ENCODE peak calls at places on chromosomes 12 and 14, in ten cellular contexts. M is A549; V is ovary; R is pancreas; D is left ventricle myocardium inferior; H is thyroid gland; G is CD8-positive, alpha-beta memory T cell; C is psoas muscle; Y is BE2C; E is fibroblast of mammary gland. I is an unnamed sample.

GRCh38 chr12:99282086-99282485 is 365.5 kb upstream of the GARIN6 start:
- DNase-seq in M (no peak), V (no peak), R (no peak), D (no peak), H (no peak), G (no peak), C (no peak), Y (no peak), E (no peak), I (no peak)

GRCh38 chr12:85951823-85952222 is 77.7 kb downstream of the NTS start:
- DNase-seq in M (no peak), V (no peak), R (no peak), D (no peak), H (no peak), G (no peak), C (no peak), Y (no peak), E (peak; percentile 15), I (peak; percentile 36)

GRCh38 chr12:132162508-132163031 is 18.3 kb downstream of the NOC4L start:
- DNase-seq in M (no peak), V (no peak), R (peak; percentile 53), D (no peak), H (peak; percentile 61), G (peak; percentile 44), C (peak; percentile 60), Y (no peak), E (peak; percentile 79), I (peak; percentile 22)

GRCh38 chr12:113914176-113914575 is 51.9 kb downstream of the RBM19 start:
- DNase-seq in M (no peak), V (no peak), R (no peak), D (no peak), H (no peak), G (no peak), C (no peak), Y (no peak), E (no peak), I (no peak)

GRCh38 chr12:82805812-82806497 is 119.2 kb downstream of the TMTC2 start:
- DNase-seq in M (no peak), V (no peak), R (no peak), D (no peak), H (no peak), G (no peak), C (no peak), Y (no peak), E (peak; percentile 31), I (peak; percentile 78)

GRCh38 chr14:22594156-22594716 is 3.9 kb upstream of the ABHD4 start:
- DNase-seq in M (no peak), V (no peak), R (no peak), D (no peak), H (no peak), G (no peak), C (no peak), Y (no peak), E (no peak), I (no peak)

GRCh38 chr12:104456950-104457745 is 400 bp downstream of the CHST11 start:
- DNase-seq in M (peak; percentile 89), V (peak; percentile 66), R (peak; percentile 78), D (peak; percentile 64), H (peak; percentile 73), G (peak; percentile 66), C (peak; percentile 57), Y (peak; percentile 74), E (peak; percentile 79), I (peak; percentile 75)

GRCh38 chr12:130775953-130776856 is 60.1 kb upstream of the RIMBP2 start:
- DNase-seq in M (peak; percentile 62), V (peak; percentile 49), R (peak; percentile 60), D (no peak), H (peak; percentile 37), G (peak; percentile 54), C (no peak), Y (peak; percentile 56), E (peak; percentile 82), I (peak; percentile 83)

GRCh38 chr14:70254476-70254961 is 65.8 kb upstream of the SLC8A3 start:
- DNase-seq in M (no peak), V (peak; percentile 27), R (peak; percentile 95), D (no peak), H (peak; percentile 83), G (no peak), C (peak; percentile 78), Y (peak; percentile 67), E (peak; percentile 8), I (peak; percentile 64)

GRCh38 chr12:71682466-71682865 is 3.4 kb upstream of the TMEM19 start:
- DNase-seq in M (peak; percentile 10), V (no peak), R (no peak), D (no peak), H (no peak), G (no peak), C (no peak), Y (no peak), E (no peak), I (peak; percentile 25)

GRCh38 chr12:130031571-130032189 is 127.9 kb upstream of the TMEM132D start:
- DNase-seq in M (peak; percentile 61), V (peak; percentile 33), R (peak; percentile 82), D (peak; percentile 29), H (peak; percentile 55), G (peak; percentile 54), C (no peak), Y (peak; percentile 74), E (peak; percentile 26), I (peak; percentile 34)

GRCh38 chr14:69002069-69002468 is 23.0 kb upstream of the ACTN1 start:
- DNase-seq in M (peak; percentile 51), V (no peak), R (no peak), D (no peak), H (no peak), G (no peak), C (no peak), Y (no peak), E (peak; percentile 41), I (no peak)

GRCh38 chr14:90060965-90061848 is 587 bp upstream of the KCNK13 start:
- DNase-seq in M (no peak), V (no peak), R (peak; percentile 70), D (no peak), H (peak; percentile 33), G (no peak), C (no peak), Y (peak; percentile 30), E (no peak), I (no peak)

GRCh38 chr12:88986056-88986455 is 366.2 kb downstream of the DUSP6 start:
- DNase-seq in M (no peak), V (no peak), R (no peak), D (no peak), H (no peak), G (no peak), C (no peak), Y (no peak), E (no peak), I (no peak)
- H3K4me3 ChIP-seq in M (no peak overlapping the region), V (no peak overlapping the region), R (no peak overlapping the region), D (no peak overlapping the region), H (no peak overlapping the region), G (no peak overlapping the region), C (no peak overlapping the region), Y (no peak overlapping the region), E (no peak overlapping the region), I (no peak overlapping the region)

GRCh38 chr14:85528882-85529585 is 910 bp upstream of the FLRT2 start:
- DNase-seq in M (no peak), V (peak; percentile 29), R (no peak), D (no peak), H (peak; percentile 21), G (no peak), C (peak; percentile 30), Y (no peak), E (peak; percentile 84), I (peak; percentile 78)
- H3K4me3 ChIP-seq in M (peak overlapping the region; percentile 51), V (peak overlapping the region; percentile 70), R (peak overlapping the region; percentile 70), D (peak overlapping the region; percentile 73), H (peak overlapping the region; percentile 37), G (no peak overlapping the region), C (peak overlapping the region; percentile 77), Y (no peak overlapping the region), E (peak overlapping the region; percentile 84), I (peak overlapping the region; percentile 88)

GRCh38 chr12:116153983-116154382 is 123.5 kb downstream of the MED13L start:
- DNase-seq in M (no peak), V (no peak), R (no peak), D (no peak), H (no peak), G (no peak), C (no peak), Y (no peak), E (no peak), I (no peak)

GRCh38 chr12:116150452-116150851 is 127.0 kb downstream of the MED13L start:
- DNase-seq in M (no peak), V (no peak), R (no peak), D (no peak), H (no peak), G (no peak), C (no peak), Y (no peak), E (no peak), I (no peak)

GRCh38 chr12:116150001-116150400 is 127.5 kb downstream of the MED13L start:
- DNase-seq in M (no peak), V (no peak), R (no peak), D (no peak), H (peak; percentile 29), G (no peak), C (no peak), Y (peak; percentile 31), E (peak; percentile 56), I (no peak)

GRCh38 chr12:116153096-116153495 is 124.4 kb downstream of the MED13L start:
- DNase-seq in M (no peak), V (no peak), R (no peak), D (no peak), H (no peak), G (no peak), C (no peak), Y (no peak), E (no peak), I (no peak)

GRCh38 chr12:116152268-116152667 is 125.2 kb downstream of the MED13L start:
- DNase-seq in M (no peak), V (no peak), R (no peak), D (no peak), H (no peak), G (no peak), C (no peak), Y (no peak), E (peak; percentile 41), I (peak; percentile 28)
- H3K4me3 ChIP-seq in M (no peak overlapping the region), V (no peak overlapping the region), R (no peak overlapping the region), D (no peak overlapping the region), H (no peak overlapping the region), G (no peak overlapping the region), C (no peak overlapping the region), Y (no peak overlapping the region), E (no peak overlapping the region), I (no peak overlapping the region)

GRCh38 chr12:128012110-128012509 is 254.9 kb upstream of the TMEM132C start:
- DNase-seq in M (no peak), V (no peak), R (no peak), D (no peak), H (no peak), G (no peak), C (no peak), Y (no peak), E (no peak), I (no peak)

GRCh38 chr12:128019996-128020544 is 246.9 kb upstream of the TMEM132C start:
- DNase-seq in M (no peak), V (no peak), R (no peak), D (no peak), H (no peak), G (no peak), C (no peak), Y (no peak), E (no peak), I (no peak)

DNA sequence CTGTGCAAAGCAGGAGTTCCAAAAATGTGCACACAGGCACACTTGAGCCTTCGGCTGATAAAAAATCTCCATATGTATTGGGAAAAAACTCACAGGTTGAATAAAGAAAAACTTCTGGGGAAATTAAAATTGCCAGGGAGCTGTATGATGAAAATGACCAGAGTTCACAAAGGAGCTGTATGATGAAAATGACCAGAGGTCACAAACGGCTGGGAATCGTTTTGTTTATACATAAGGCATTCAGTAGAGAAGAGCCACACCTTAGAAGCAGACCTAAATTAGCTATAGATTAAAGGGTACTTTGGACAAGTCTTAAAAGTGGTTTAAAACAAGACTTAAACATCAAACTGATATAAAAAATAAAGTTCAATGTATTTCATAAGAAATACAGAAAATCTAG is 251.7 kb upstream of the TMEM132C start:
- DNase-seq in M (no peak), V (no peak), R (no peak), D (no peak), H (no peak), G (no peak), C (no peak), Y (no peak), E (no peak), I (no peak)
- H3K4me3 ChIP-seq in M (no peak overlapping the region), V (no peak overlapping the region), R (no peak overlapping the region), D (no peak overlapping the region), H (no peak overlapping the region), G (no peak overlapping the region), C (no peak overlapping the region), Y (no peak overlapping the region), E (no peak overlapping the region), I (no peak overlapping the region)

I was measured in epithelial cell of esophagus.